ENCODE peak calls at places on chromosomes 7 and 10, in five cellular contexts. N is activated CD8-positive, alpha-beta memory T cell treated with anti-CD3 and anti-CD28 coated beads for 1 hour; Y is AG09309; B is nucleus accumbens; G is upper lobe of right lung. A is an unnamed sample.

GRCh38 chr10:91284486-91285090 is 64.1 kb downstream of the PCGF5 start:
- DNase-seq in B (no peak), G (no peak), Y (no peak), N (no peak), A (no peak)

GRCh38 chr10:22679608-22680007 is 34.8 kb downstream of the PIP4K2A start:
- DNase-seq in B (no peak), G (no peak), Y (no peak), N (no peak), A (no peak)

GRCh38 chr7:88312061-88312663 is 5.5 kb upstream of the STEAP4 start:
- DNase-seq in B (no peak), Y (no peak), N (no peak), G (no peak), A (peak)

GRCh38 chr7:4519819-4520520 is 162.1 kb upstream of the FOXK1 start:
- DNase-seq in G (no peak), Y (no peak), B (no peak), N (no peak), A (peak)

GRCh38 chr7:157752832-157753291 is 416.1 kb downstream of the DNAJB6 start:
- DNase-seq in Y (no peak), N (no peak), B (no peak), G (no peak), A (no peak)

GRCh38 chr7:2313450-2314208 is 612 bp downstream of the SNX8 start:
- DNase-seq in N (no peak), B (no peak), Y (no peak), G (no peak), A (no peak)

GRCh38 chr10:119689016-119689564 is 36.8 kb upstream of the INPP5F start:
- DNase-seq in G (no peak), Y (no peak), B (no peak), N (no peak), A (no peak)

GRCh38 chr10:11180228-11180627 is 162.6 kb downstream of the CELF2 start:
- DNase-seq in B (no peak), N (no peak), Y (no peak), G (peak), A (no peak)